ENCODE peak calls at places on chromosomes 12 and 14, in nine cellular contexts. S is stimulated activated CD4-positive, alpha-beta T cell treated with anti-CD3 and anti-CD28 coated beads, TNF-alpha, amount 100 ng/mL, for 48 hours; D is uterus; V is ELR; C is mucosa of descending colon; O is dorsolateral prefrontal cortex; Z is KG1; J is activated CD4-positive, alpha-beta T cell treated with anti-CD3 and anti-CD28 coated beads, Interleukin-2, amount 50 U/mL, for 1 hour; F is transverse colon. Q is an unnamed sample.

GRCh38 chr12:85155791-85156190 is 119.6 kb downstream of the LRRIQ1 start:
- DNase-seq in S (no peak), D (no peak), V (peak), C (no peak), O (no peak), Z (no peak), J (no peak), F (no peak), Q (no peak)

GRCh38 chr14:71714225-71714624 is 218.0 kb upstream of the RGS6 start:
- DNase-seq in S (no peak), D (no peak), V (peak), C (no peak), O (no peak), Z (no peak), J (no peak), F (no peak), Q (no peak)

GRCh38 chr14:67377916-67378315 is 17.8 kb downstream of the EIF2S1 start:
- DNase-seq in S (no peak), D (no peak), V (no peak), C (no peak), O (no peak), Z (no peak), J (no peak), F (no peak), Q (no peak)

GRCh38 chr12:40946612-40947194 is 241.4 kb upstream of the PDZRN4 start:
- DNase-seq in S (no peak), D (no peak), V (peak), C (no peak), O (no peak), Z (no peak), J (no peak), F (no peak), Q (no peak)

GRCh38 chr12:31732926-31733548 is 4.2 kb upstream of the AMN1 start:
- DNase-seq in S (no peak), D (no peak), V (peak), C (no peak), O (no peak), Z (no peak), J (no peak), F (no peak), Q (no peak)

GRCh38 chr12:119005085-119005484 is 23.7 kb downstream of the SRRM4 start:
- DNase-seq in S (no peak), D (no peak), V (no peak), C (no peak), O (no peak), Z (no peak), J (no peak), F (no peak), Q (no peak)

GRCh38 chr12:124837958-124838803 is 25.5 kb downstream of the SCARB1 start:
- DNase-seq in S (no peak), D (peak), V (peak), C (peak), O (peak), Z (no peak), J (no peak), F (peak), Q (peak)

GRCh38 chr12:7750350-7750749 is 3.2 kb upstream of the CLEC4C start:
- DNase-seq in S (no peak), D (no peak), V (no peak), C (no peak), O (no peak), Z (no peak), J (no peak), F (no peak), Q (no peak)

GRCh38 chr12:124829008-124829707 is 34.5 kb downstream of the SCARB1 start:
- DNase-seq in S (no peak), D (no peak), V (peak), C (no peak), O (no peak), Z (no peak), J (no peak), F (peak), Q (peak)

GRCh38 chr12:93902192-93902591 is 225.0 kb downstream of the CRADD start:
- DNase-seq in S (no peak), D (no peak), V (no peak), C (no peak), O (no peak), Z (no peak), J (no peak), F (no peak), Q (no peak)

GRCh38 chr12:129622566-129622965 is 281.3 kb downstream of the TMEM132D start:
- DNase-seq in S (no peak), D (no peak), V (no peak), C (no peak), O (no peak), Z (no peak), J (no peak), F (no peak), Q (no peak)

GRCh38 chr12:112577473-112578334 is 159.0 kb downstream of the PTPN11 start:
- DNase-seq in S (no peak), D (no peak), V (no peak), C (no peak), O (no peak), Z (no peak), J (no peak), F (no peak), Q (no peak)

GRCh38 chr12:100174506-100174905 is 26.1 kb upstream of the ACTR6 start:
- DNase-seq in S (no peak), D (no peak), V (no peak), C (no peak), O (no peak), Z (no peak), J (no peak), F (no peak), Q (no peak)

GRCh38 chr14:78131201-78131600 is 39.0 kb upstream of the NRXN3 start:
- DNase-seq in S (no peak), D (no peak), V (no peak), C (no peak), O (no peak), Z (no peak), J (no peak), F (no peak), Q (no peak)

GRCh38 chr12:88922816-88923215 is 342.5 kb upstream of the KITLG start:
- DNase-seq in S (no peak), D (no peak), V (peak), C (no peak), O (no peak), Z (no peak), J (no peak), F (no peak), Q (no peak)

GRCh38 chr12:111405856-111406473 is at the start of gene SH2B3:
- DNase-seq in S (peak), D (peak), V (peak), C (no peak), O (no peak), Z (peak), J (peak), F (no peak), Q (no peak)

GRCh38 chr12:1844223-1844622 is 23.9 kb downstream of the LRTM2 start:
- DNase-seq in S (no peak), D (peak), V (no peak), C (no peak), O (no peak), Z (no peak), J (no peak), F (peak), Q (no peak)

GRCh38 chr14:31280871-31281220 is 73.3 kb upstream of the HECTD1 start:
- DNase-seq in S (no peak), D (no peak), V (no peak), C (no peak), O (no peak), Z (no peak), J (no peak), F (no peak), Q (no peak)

GRCh38 chr14:94780536-94781404 is 10.9 kb upstream of the GSC start:
- DNase-seq in S (no peak), D (no peak), V (no peak), C (no peak), O (no peak), Z (no peak), J (no peak), F (no peak), Q (no peak)

GRCh38 chr12:116620801-116621593 is 61.8 kb downstream of the MAP1LC3B2 start:
- DNase-seq in S (no peak), D (no peak), V (no peak), C (no peak), O (peak), Z (no peak), J (no peak), F (no peak), Q (no peak)

GRCh38 chr12:112468041-112468440 is 49.3 kb downstream of the PTPN11 start:
- DNase-seq in S (no peak), D (no peak), V (no peak), C (no peak), O (no peak), Z (no peak), J (no peak), F (no peak), Q (no peak)

GRCh38 chr12:68771223-68771925 is 25.4 kb downstream of the SLC35E3 start:
- DNase-seq in S (no peak), D (no peak), V (no peak), C (no peak), O (no peak), Z (no peak), J (no peak), F (no peak), Q (no peak)

GRCh38 chr12:3838065-3838464 is 35.1 kb downstream of the PARP11 start:
- DNase-seq in S (no peak), D (no peak), V (no peak), C (no peak), O (no peak), Z (no peak), J (no peak), F (no peak), Q (no peak)

GRCh38 chr14:52355526-52355925 is 41.4 kb downstream of the PTGER2 start:
- DNase-seq in S (no peak), D (no peak), V (peak), C (no peak), O (no peak), Z (no peak), J (no peak), F (no peak), Q (no peak)

GRCh38 chr14:37697489-37698121 is 102.2 kb downstream of the TTC6 start:
- DNase-seq in S (no peak), D (no peak), V (peak), C (no peak), O (no peak), Z (no peak), J (no peak), F (no peak), Q (no peak)

GRCh38 chr14:73238262-73238852 is 1.1 kb downstream of the PAPLN start:
- DNase-seq in S (no peak), D (no peak), V (peak), C (peak), O (no peak), Z (no peak), J (no peak), F (no peak), Q (no peak)

GRCh38 chr14:94044476-94045091 is 18.4 kb downstream of the OTUB2 start:
- DNase-seq in S (no peak), D (no peak), V (no peak), C (no peak), O (no peak), Z (no peak), J (no peak), F (peak), Q (no peak)

GRCh38 chr12:45131506-45131905 is 80.6 kb upstream of the DBX2 start:
- DNase-seq in S (no peak), D (no peak), V (no peak), C (no peak), O (no peak), Z (no peak), J (no peak), F (no peak), Q (no peak)

GRCh38 chr12:116601933-116602809 is 43.0 kb downstream of the MAP1LC3B2 start:
- DNase-seq in S (no peak), D (no peak), V (no peak), C (no peak), O (no peak), Z (no peak), J (no peak), F (no peak), Q (no peak)

GRCh38 chr12:124369055-124369900 is 74.4 kb downstream of the RFLNA start:
- DNase-seq in S (no peak), D (peak), V (peak), C (peak), O (peak), Z (no peak), J (no peak), F (peak), Q (peak)

GRCh38 chr14:72663076-72663487 is 230.8 kb downstream of the DPF3 start:
- DNase-seq in S (no peak), D (no peak), V (peak), C (no peak), O (no peak), Z (no peak), J (no peak), F (no peak), Q (no peak)

GRCh38 chr12:15599266-15600037 is 189.7 kb downstream of the EPS8 start:
- DNase-seq in S (no peak), D (peak), V (peak), C (no peak), O (peak), Z (no peak), J (no peak), F (no peak), Q (no peak)

GRCh38 chr12:28331130-28331529 is 140.9 kb downstream of the CCDC91 start:
- DNase-seq in S (no peak), D (no peak), V (no peak), C (no peak), O (no peak), Z (no peak), J (no peak), F (no peak), Q (no peak)

GRCh38 chr12:126185025-126185424 is 1119.8 kb downstream of the AACS start:
- DNase-seq in S (no peak), D (no peak), V (no peak), C (no peak), O (no peak), Z (no peak), J (no peak), F (no peak), Q (no peak)

GRCh38 chr12:127570793-127571360 is 696.1 kb upstream of the TMEM132C start:
- DNase-seq in S (no peak), D (no peak), V (no peak), C (no peak), O (no peak), Z (no peak), J (no peak), F (no peak), Q (no peak)

GRCh38 chr12:113940357-113940756 is 25.8 kb downstream of the RBM19 start:
- DNase-seq in S (no peak), D (no peak), V (no peak), C (no peak), O (no peak), Z (no peak), J (no peak), F (no peak), Q (no peak)

GRCh38 chr14:79842270-79842669 is 369.0 kb downstream of the DIO2 start:
- DNase-seq in S (no peak), D (peak), V (peak), C (no peak), O (no peak), Z (no peak), J (no peak), F (no peak), Q (no peak)

GRCh38 chr12:52251367-52252055 is 18.5 kb downstream of the KRT7 start:
- DNase-seq in S (no peak), D (no peak), V (no peak), C (no peak), O (no peak), Z (no peak), J (no peak), F (no peak), Q (no peak)

GRCh38 chr12:124680863-124681778 is 113.7 kb upstream of the NCOR2 start:
- DNase-seq in S (no peak), D (peak), V (peak), C (no peak), O (no peak), Z (peak), J (no peak), F (no peak), Q (peak)

Q was measured in right lobe of liver.